ENCODE peak calls at places on chromosomes 7 and 10, in six cellular contexts. E, J, G, S, B and D are unnamed samples.

GRCh38 chr10:125161570-125162139 is 1.3 kb upstream of the CTBP2 start:
- DNase-seq in G (no peak), E (no peak), B (peak; percentile 84), S (peak; percentile 67), J (no peak), D (no peak)

GRCh38 chr7:50197547-50197946 is 104.5 kb upstream of the ZPBP start:
- DNase-seq in B (no peak), J (peak; percentile 58), E (no peak), S (no peak), G (no peak), D (no peak)

GRCh38 chr7:106386958-106387357 is 102.2 kb upstream of the NAMPT start:
- DNase-seq in J (no peak), E (no peak), B (no peak), S (no peak), G (no peak), D (no peak)

GRCh38 chr10:99421233-99421739 is 9.1 kb downstream of the GOT1 start:
- DNase-seq in J (peak; percentile 88), E (no peak), S (no peak), B (no peak), G (no peak), D (no peak)

GRCh38 chr7:1503816-1504775 is at the start of gene INTS1:
- DNase-seq in E (peak; percentile 94), S (peak; percentile 93), J (peak; percentile 84), B (peak; percentile 98), G (peak; percentile 85), D (peak; percentile 85)

GRCh38 chr10:34758447-34758996 is 56.6 kb downstream of the PARD3 start:
- DNase-seq in J (peak; percentile 22), E (no peak), S (no peak), B (no peak), G (peak; percentile 89), D (peak; percentile 71)

GRCh38 chr10:92150798-92151197 is 140.1 kb downstream of the CPEB3 start:
- DNase-seq in G (no peak), B (no peak), E (no peak), S (no peak), J (no peak), D (no peak)

GRCh38 chr10:28326516-28327493 is 23.9 kb upstream of the MPP7 start:
- DNase-seq in J (peak; percentile 23), E (peak; percentile 88), S (no peak), G (no peak), B (no peak), D (peak; percentile 68)

GRCh38 chr10:79084012-79084971 is 15.5 kb downstream of the ZMIZ1 start:
- DNase-seq in G (peak; percentile 82), B (peak; percentile 98), J (peak; percentile 93), S (peak; percentile 92), E (peak; percentile 98), D (peak; percentile 95)

GRCh38 chr10:63573068-63573697 is 52.0 kb downstream of the REEP3 start:
- DNase-seq in B (no peak), S (no peak), G (no peak), E (no peak), J (no peak), D (peak; percentile 95)

GRCh38 chr7:96547371-96547811 is 162.3 kb downstream of the SEM1 start:
- DNase-seq in G (no peak), B (no peak), E (no peak), S (no peak), J (no peak), D (no peak)

GRCh38 chr10:9239298-9239697 is 1184.8 kb downstream of the GATA3 start:
- DNase-seq in G (no peak), E (no peak), S (no peak), B (no peak), J (no peak), D (peak; percentile 59)

GRCh38 chr7:96157856-96158255 is 164.0 kb downstream of the SLC25A13 start:
- DNase-seq in S (no peak), G (no peak), E (no peak), B (no peak), J (no peak), D (peak; percentile 92)

GRCh38 chr10:42697926-42698325 is 59.6 kb upstream of the ZNF33B start:
- DNase-seq in S (no peak), G (no peak), E (no peak), B (no peak), J (no peak), D (no peak)

GRCh38 chr7:93115796-93116195 is 2.0 kb downstream of the SAMD9 start:
- DNase-seq in J (no peak), E (no peak), S (no peak), G (peak; percentile 21), B (no peak), D (no peak)

GRCh38 chr7:44100458-44101303 is 3.5 kb upstream of the AEBP1 start:
- DNase-seq in G (no peak), E (peak; percentile 65), J (no peak), B (peak; percentile 89), S (no peak), D (no peak)

GRCh38 chr10:79381804-79382221 is 34.5 kb downstream of the PPIF start:
- DNase-seq in J (peak; percentile 76), E (peak; percentile 97), S (no peak), G (no peak), B (peak; percentile 96), D (no peak)

GRCh38 chr10:28906440-28906839 is 229.1 kb downstream of the BAMBI start:
- DNase-seq in B (no peak), G (no peak), E (no peak), J (no peak), S (no peak), D (no peak)

GRCh38 chr10:124417846-124418725 is 637 bp downstream of the OAT start:
- DNase-seq in G (peak; percentile 62), E (peak; percentile 85), J (peak; percentile 16), B (peak; percentile 90), S (peak; percentile 57), D (peak; percentile 68)

GRCh38 chr10:95172851-95173250 is 21.2 kb upstream of the ACSM6 start:
- DNase-seq in J (no peak), S (no peak), G (no peak), E (no peak), B (no peak), D (no peak)

GRCh38 chr10:70785190-70785589 is at the start of gene TBATA:
- DNase-seq in J (no peak), E (no peak), B (no peak), G (no peak), S (no peak), D (no peak)

GRCh38 chr10:29966269-29966668 is 93.1 kb downstream of the JCAD start:
- DNase-seq in J (no peak), E (no peak), G (no peak), S (no peak), B (no peak), D (no peak)

GRCh38 chr10:29970576-29970975 is 88.8 kb downstream of the JCAD start:
- DNase-seq in G (no peak), S (no peak), J (no peak), E (peak; percentile 72), B (no peak), D (peak; percentile 34)

GRCh38 chr10:29968556-29968955 is 90.8 kb downstream of the JCAD start:
- DNase-seq in S (no peak), B (no peak), J (no peak), G (no peak), E (no peak), D (peak; percentile 90)

GRCh38 chr10:29970012-29970396 is 89.4 kb downstream of the JCAD start:
- DNase-seq in J (no peak), B (no peak), G (no peak), S (no peak), E (no peak), D (no peak)

DNA sequence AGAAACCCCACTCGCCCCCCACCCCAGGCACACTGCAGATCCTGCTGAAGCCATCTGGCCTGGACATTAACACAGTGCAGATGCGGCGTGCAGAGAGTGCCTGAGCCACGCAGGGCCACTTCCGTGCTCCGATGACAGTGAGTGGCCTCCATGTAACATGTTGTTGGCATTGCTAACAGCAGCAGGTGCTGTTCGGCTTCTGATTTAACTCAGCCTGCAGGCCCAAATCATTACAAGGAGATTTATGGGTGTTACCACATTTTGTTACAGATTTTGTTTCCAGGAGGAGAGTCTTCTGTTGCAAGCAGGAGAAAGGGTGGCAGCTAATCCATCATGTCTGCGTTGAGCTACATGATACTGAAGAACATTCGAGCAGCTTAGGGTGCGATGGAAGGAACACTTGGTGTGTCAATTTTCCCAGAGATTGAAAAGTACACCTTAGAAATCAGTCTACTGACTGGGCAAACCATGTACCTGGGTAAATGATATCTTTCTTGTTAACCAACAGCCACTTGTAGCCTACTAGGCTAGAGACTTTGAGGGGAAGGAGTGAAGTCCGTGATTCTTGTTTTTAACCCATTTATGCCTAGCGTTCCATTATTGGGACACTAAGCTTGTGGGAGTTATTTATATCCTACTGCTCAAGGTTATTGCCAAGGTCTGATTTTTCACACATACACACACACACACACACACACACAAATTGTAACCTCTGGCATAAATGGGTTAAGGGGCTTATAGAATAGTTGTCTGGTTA is 90.0 kb downstream of the JCAD start:
- DNase-seq in J (no peak), B (no peak), G (no peak), E (peak; percentile 67), S (no peak), D (peak; percentile 4)
- TF ChIP-seq POLR2A in J (no peak), B (no peak), G (no peak), E (no peak), S (no peak), D (no peak)

GRCh38 chr10:86413046-86413728 is 46.6 kb upstream of the GRID1 start:
- DNase-seq in G (no peak), B (no peak), E (no peak), S (no peak), J (no peak), D (no peak)

GRCh38 chr10:86411852-86412550 is 45.4 kb upstream of the GRID1 start:
- DNase-seq in G (no peak), E (no peak), J (no peak), S (no peak), B (no peak), D (no peak)

GRCh38 chr10:86409183-86409582 is 42.6 kb upstream of the GRID1 start:
- DNase-seq in J (no peak), S (no peak), G (no peak), B (no peak), E (no peak), D (no peak)

GRCh38 chr10:86410542-86411124 is 44.0 kb upstream of the GRID1 start:
- DNase-seq in E (no peak), B (no peak), G (no peak), S (no peak), J (peak; percentile 94), D (no peak)

GRCh38 chr10:86411281-86411841 is 44.8 kb upstream of the GRID1 start:
- DNase-seq in S (no peak), B (no peak), G (no peak), E (no peak), J (peak; percentile 58), D (peak; percentile 64)
- H3K4me3 ChIP-seq in S (no peak overlapping the region), B (no peak overlapping the region), G (no peak overlapping the region), E (no peak overlapping the region), J (no peak overlapping the region), D (no peak overlapping the region)

GRCh38 chr10:73246783-73247508 is at the start of gene DNAJC9:
- DNase-seq in G (peak; percentile 91), E (peak; percentile 97), B (peak; percentile 99), S (peak; percentile 95), J (peak; percentile 87), D (peak; percentile 96)
- TF ChIP-seq POLR2A in G (peak; percentile 85), E (peak; percentile 77), B (no peak), S (peak; percentile 77), J (peak; percentile 89), D (peak; percentile 95)

DNA sequence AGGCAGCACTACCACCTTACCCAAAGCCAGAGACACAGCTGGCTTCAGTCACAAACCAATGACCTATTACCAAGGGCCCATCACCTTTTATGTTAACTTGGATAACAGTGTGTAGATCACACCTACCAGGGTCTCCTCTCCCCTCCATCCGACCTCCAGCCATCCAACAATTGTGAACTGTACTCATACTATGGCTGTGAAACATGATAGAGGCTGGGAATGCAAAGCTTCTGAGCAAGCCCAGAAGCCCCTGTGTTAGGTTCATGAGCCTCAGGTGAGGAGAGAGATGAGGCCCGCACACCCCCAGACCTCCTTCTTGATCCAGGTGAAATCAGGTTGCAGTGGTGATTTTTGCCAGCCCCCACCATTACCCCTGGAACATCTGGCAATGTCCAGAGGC is 47.7 kb downstream of the PNLIPRP2 start:
- DNase-seq in G (no peak), B (no peak), J (no peak), S (no peak), E (no peak), D (no peak)
- H3K4me3 ChIP-seq in G (no peak overlapping the region), B (no peak overlapping the region), J (no peak overlapping the region), S (no peak overlapping the region), E (no peak overlapping the region), D (no peak overlapping the region)